ENCODE peak calls at places on chromosomes 11 and 22, in five cellular contexts. J, K, S, G and A are unnamed samples. For H3K4me1, the result is how much of the 10 kb centered on the place peaks cover.

GRCh38 chr11:58024601-58025091 is 965 bp downstream of the OR9Q1 start:
- DNase-seq in J (no peak), K (no peak), S (peak), G (peak), A (no peak)

GRCh38 chr11:40302669-40303068 is 1156.8 kb downstream of the LRRC4C start:
- DNase-seq in J (no peak), K (no peak), S (no peak), G (no peak), A (peak)

GRCh38 chr11:22343411-22344032 is 5.3 kb downstream of the SLC17A6 start:
- DNase-seq in J (no peak), K (no peak), S (no peak), G (peak), A (no peak)

GRCh38 chr11:73325036-73325981 is 17.2 kb downstream of the ARHGEF17 start:
- DNase-seq in J (no peak), K (no peak), S (no peak), G (peak), A (peak)

GRCh38 chr11:3169235-3169951 is 4.3 kb upstream of the OSBPL5 start:
- DNase-seq in J (peak), K (peak), S (no peak), G (peak), A (peak)

GRCh38 chr22:41092847-41093371 is 517 bp downstream of the EP300 start:
- DNase-seq in J (no peak), K (peak), S (peak), G (no peak), A (peak)

GRCh38 chr22:42414565-42415298 is 17.5 kb downstream of the NFAM1 start:
- DNase-seq in J (no peak), K (no peak), S (no peak), G (no peak), A (no peak)

GRCh38 chr11:125591659-125592304 is 870 bp upstream of the STT3A start:
- DNase-seq in J (no peak), K (peak), S (peak), G (peak), A (peak)

GRCh38 chr11:75352417-75353206 is 1.2 kb upstream of the ARRB1 start:
- DNase-seq in J (no peak), K (no peak), S (no peak), G (peak), A (no peak)

GRCh38 chr11:15826826-15827225 is 529.5 kb downstream of the SOX6 start:
- DNase-seq in J (peak), K (peak), S (peak), G (no peak), A (peak)

GRCh38 chr11:125451400-125452124 is 44.5 kb downstream of the FEZ1 start:
- DNase-seq in J (no peak), K (no peak), S (peak), G (peak), A (peak)

GRCh38 chr11:18705651-18706281 is 7.2 kb downstream of the TMEM86A start:
- DNase-seq in J (no peak), K (no peak), S (peak), G (peak), A (no peak)

GRCh38 chr11:123374622-123374968 is 55.5 kb upstream of the GRAMD1B start:
- DNase-seq in J (no peak), K (no peak), S (no peak), G (no peak), A (no peak)

GRCh38 chr11:94664336-94664735 is 97.2 kb downstream of the PIWIL4 start:
- DNase-seq in J (peak), K (no peak), S (no peak), G (no peak), A (peak)

GRCh38 chr22:43925433-43926348 is 2.1 kb downstream of the PNPLA3 start:
- DNase-seq in J (no peak), K (no peak), S (no peak), G (no peak), A (peak)

GRCh38 chr11:62505112-62505783 is 41.4 kb downstream of the AHNAK start:
- DNase-seq in J (no peak), K (no peak), S (peak), G (no peak), A (no peak)

GRCh38 chr11:27720277-27720830 is 20.1 kb upstream of the BDNF start:
- DNase-seq in J (no peak), K (no peak), S (peak), G (no peak), A (peak)

GRCh38 chr11:19013181-19013857 is 47.2 kb downstream of the MRGPRX2 start:
- DNase-seq in J (no peak), K (peak), S (no peak), G (no peak), A (no peak)

GRCh38 chr22:21942407-21942895 is 10.2 kb downstream of the PPM1F start:
- DNase-seq in J (peak), K (no peak), S (peak), G (peak), A (peak)

GRCh38 chr11:68021167-68021787 is 9.2 kb upstream of the NDUFS8 start:
- DNase-seq in J (no peak), K (no peak), S (peak), G (peak), A (no peak)

GRCh38 chr11:66727282-66727882 is 1.6 kb downstream of the SPTBN2 start:
- DNase-seq in J (no peak), K (no peak), S (no peak), G (peak), A (peak)

GRCh38 chr11:80146231-80146630 is 705.4 kb upstream of the TENM4 start:
- DNase-seq in J (no peak), K (no peak), S (no peak), G (no peak), A (no peak)

GRCh38 chr11:96324912-96325311 is 18.1 kb downstream of the MAML2 start:
- DNase-seq in J (peak), K (no peak), S (no peak), G (no peak), A (peak)

GRCh38 chr11:58912124-58912523 is 27.2 kb upstream of the GLYATL1 start:
- DNase-seq in J (no peak), K (no peak), S (no peak), G (no peak), A (no peak)

GRCh38 chr22:35629406-35630234 is 12.5 kb upstream of the MB start:
- DNase-seq in J (peak), K (peak), S (peak), G (peak), A (peak)

GRCh38 chr11:39724404-39724803 is 1735.0 kb downstream of the LRRC4C start:
- DNase-seq in J (no peak), K (no peak), S (no peak), G (no peak), A (no peak)

GRCh38 chr22:44438056-44438455 is 60.0 kb downstream of the RTL6 start:
- DNase-seq in J (no peak), K (no peak), S (no peak), G (peak), A (no peak)

GRCh38 chr22:42170946-42171345 is 40.3 kb upstream of the CYP2D6 start:
- DNase-seq in J (no peak), K (no peak), S (no peak), G (no peak), A (no peak)

GRCh38 chr11:17767301-17767885 is 32.8 kb downstream of the KCNC1 start:
- DNase-seq in J (no peak), K (peak), S (no peak), G (peak), A (no peak)

GRCh38 chr11:19410032-19410431 is 169.3 kb upstream of the E2F8 start:
- DNase-seq in J (no peak), K (no peak), S (no peak), G (no peak), A (no peak)

GRCh38 chr11:65290448-65291165 is 24.1 kb upstream of the CDC42EP2 start:
- DNase-seq in J (no peak), K (no peak), S (peak), G (peak), A (peak)

GRCh38 chr11:69630009-69630870 is 10.7 kb upstream of the CCND1 start:
- DNase-seq in J (no peak), K (no peak), S (no peak), G (no peak), A (no peak)

GRCh38 chr11:47143322-47143721 is 33.4 kb downstream of the ARFGAP2 start:
- DNase-seq in J (no peak), K (no peak), S (no peak), G (no peak), A (peak)

GRCh38 chr11:113778111-113778910 is 1.3 kb upstream of the CLDN25 start:
- DNase-seq in J (no peak), K (no peak), S (no peak), G (peak), A (peak)

GRCh38 chr11:112300094-112300786 is 39.6 kb upstream of the PLET1 start:
- DNase-seq in J (no peak), K (no peak), S (no peak), G (no peak), A (no peak)

GRCh38 chr11:11416502-11416901 is 63.5 kb upstream of the CSNK2A3 start:
- DNase-seq in J (no peak), K (peak), S (no peak), G (no peak), A (peak)

GRCh38 chr11:203056-203944 is 3.9 kb downstream of the BET1L start:
- DNase-seq in J (no peak), K (peak), S (peak), G (peak), A (no peak)

GRCh38 chr11:204587-205109 is 2.6 kb downstream of the BET1L start:
- DNase-seq in J (no peak), K (peak), S (peak), G (peak), A (no peak)

GRCh38 chr11:202490-202889 is 4.7 kb downstream of the BET1L start:
- DNase-seq in J (no peak), K (peak), S (no peak), G (peak), A (no peak)

GRCh38 chr11:205221-206001 is 1.8 kb downstream of the BET1L start:
- DNase-seq in J (no peak), K (peak), S (peak), G (peak), A (no peak)

DNA sequence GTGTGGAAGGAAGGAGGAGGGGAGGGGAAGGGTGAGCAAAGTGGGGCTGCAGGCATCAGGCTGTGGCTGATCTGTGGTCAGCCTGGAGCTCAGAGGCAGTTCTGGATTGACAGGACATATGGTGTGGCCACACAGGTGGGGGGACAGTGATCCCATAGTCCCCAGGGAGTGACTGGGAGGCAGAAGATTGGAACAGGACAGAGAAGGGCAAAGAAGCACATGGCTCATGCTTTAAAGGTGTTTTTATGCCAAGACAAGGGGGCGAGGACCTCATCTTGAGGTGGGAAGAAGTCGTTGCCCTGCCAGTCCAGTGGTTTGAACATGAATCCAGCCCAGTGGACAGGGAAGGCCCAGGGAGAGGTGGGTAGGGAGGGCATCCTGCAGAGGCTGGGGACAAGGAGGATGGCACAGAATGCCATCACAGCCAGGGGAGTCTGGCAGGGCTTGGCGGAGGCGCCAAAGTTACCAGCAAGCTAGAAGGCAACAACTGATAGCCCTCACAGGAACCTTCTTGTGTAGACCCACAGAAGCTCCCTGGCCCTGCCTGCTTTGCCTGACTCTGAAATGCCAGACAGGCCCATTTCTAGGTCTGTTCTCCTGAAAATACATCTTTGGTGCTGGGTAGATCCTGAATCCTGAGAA is 3.1 kb downstream of the BET1L start:
- DNase-seq in J (no peak), K (peak), S (peak), G (peak), A (no peak)
- H3K9ac ChIP-seq in J (no peak), K (no peak), S (no peak), G (no peak), A (peak)

GRCh38 chr11:61150656-61151544 is 10.3 kb downstream of the VPS37C start:
- DNase-seq in J (no peak), K (no peak), S (no peak), G (no peak), A (no peak)

GRCh38 chr11:61148016-61148640 is 13.1 kb downstream of the VPS37C start:
- DNase-seq in J (no peak), K (no peak), S (no peak), G (no peak), A (no peak)

GRCh38 chr11:61147271-61147670 is 14.0 kb downstream of the VPS37C start:
- DNase-seq in J (no peak), K (no peak), S (no peak), G (no peak), A (no peak)

GRCh38 chr11:61151545-61152252 is 9.5 kb downstream of the VPS37C start:
- DNase-seq in J (no peak), K (no peak), S (no peak), G (no peak), A (no peak)

GRCh38 chr11:61149624-61150615 is 11.3 kb downstream of the VPS37C start:
- DNase-seq in J (no peak), K (no peak), S (no peak), G (peak), A (no peak)
- H3K4me1 ChIP-seq in J (under half), K (under half), S (under half), G (under half), A (under half)

DNA sequence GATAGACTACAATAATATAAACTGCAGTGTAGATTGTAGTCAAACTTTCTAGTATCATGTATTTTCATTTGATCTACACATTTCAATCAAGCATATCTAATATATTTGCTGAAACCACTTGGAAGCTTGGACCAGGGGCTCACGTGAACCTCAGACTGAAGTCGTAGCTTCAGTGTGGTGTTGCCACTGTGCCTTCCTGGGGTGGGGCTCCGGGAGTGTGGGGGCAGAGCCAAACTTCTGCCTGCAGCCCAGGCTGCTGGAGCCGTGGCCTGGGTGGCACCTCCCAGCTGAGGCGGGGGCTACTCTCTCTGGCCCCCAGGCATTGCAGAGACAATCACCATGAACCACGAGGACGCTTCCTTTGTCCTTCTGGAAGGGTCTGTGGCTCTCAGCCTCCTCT is 36.3 kb upstream of the IGSF9B start:
- DNase-seq in J (no peak), K (no peak), S (no peak), G (no peak), A (no peak)
- H3K9ac ChIP-seq in J (no peak), K (no peak), S (no peak), G (no peak), A (no peak)

GRCh38 chr11:33869511-33870422 is 22.1 kb downstream of the LMO2 start:
- DNase-seq in J (no peak), K (no peak), S (peak), G (peak), A (peak)
- H3K4me1 ChIP-seq in J (under half), K (under half), S (under half), G (under half), A (under half)

GRCh38 chr22:46391486-46392136 is 56.1 kb downstream of the TRMU start:
- DNase-seq in J (no peak), K (no peak), S (no peak), G (peak), A (no peak)

GRCh38 chr22:46389081-46389480 is 53.6 kb downstream of the TRMU start:
- DNase-seq in J (no peak), K (no peak), S (no peak), G (peak), A (no peak)

GRCh38 chr22:46392137-46392844 is 56.8 kb downstream of the TRMU start:
- DNase-seq in J (no peak), K (no peak), S (no peak), G (peak), A (no peak)

GRCh38 chr22:46390105-46390651 is 54.7 kb downstream of the TRMU start:
- DNase-seq in J (no peak), K (no peak), S (no peak), G (peak), A (no peak)

GRCh38 chr22:46390652-46391301 is 55.3 kb downstream of the TRMU start:
- DNase-seq in J (no peak), K (no peak), S (no peak), G (peak), A (peak)
- H3K9ac ChIP-seq in J (no peak), K (no peak), S (peak), G (no peak), A (peak)

GRCh38 chr11:116910378-116910777 is 73.0 kb upstream of the APOA1 start:
- DNase-seq in J (no peak), K (no peak), S (no peak), G (no peak), A (peak)
- H3K4me1 ChIP-seq in J (under half), K (under half), S (under half), G (under half), A (under half)

DNA sequence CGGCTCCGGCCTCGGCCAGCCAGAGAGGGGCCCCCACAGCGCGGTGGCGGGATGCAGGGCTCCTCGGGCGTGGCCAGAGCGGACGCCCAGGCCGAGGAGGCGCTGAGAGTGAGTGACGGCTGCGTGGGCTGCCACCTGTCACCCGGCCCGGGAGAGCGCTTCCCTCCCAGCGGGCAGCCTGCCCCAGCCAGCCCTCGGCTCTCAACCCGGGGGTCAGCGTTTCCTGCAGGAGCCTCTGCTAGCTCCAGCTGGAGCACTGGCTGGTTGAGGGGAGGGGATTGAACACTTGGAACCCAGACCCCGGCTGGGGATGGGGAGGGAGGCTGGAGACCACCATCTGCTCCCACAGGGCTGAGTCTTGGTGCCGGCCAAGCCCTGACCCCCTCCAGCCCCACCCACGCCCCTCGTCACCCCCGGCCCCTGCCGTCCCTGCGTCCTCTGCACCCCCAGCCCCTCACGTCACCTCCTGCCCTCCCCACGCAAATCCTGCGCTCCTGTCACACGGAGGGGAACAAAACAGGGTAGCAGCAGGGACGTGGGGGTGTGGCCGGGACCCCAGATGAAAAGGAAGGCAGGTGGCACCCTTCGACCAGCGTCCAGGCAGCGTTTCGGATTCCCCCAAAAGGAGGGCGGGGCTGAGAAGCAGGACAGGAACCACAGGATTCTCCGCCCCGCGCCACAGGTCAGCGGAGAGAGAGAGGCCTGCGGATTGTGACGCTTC is 156.9 kb downstream of the BRD1 start:
- DNase-seq in J (no peak), K (no peak), S (no peak), G (peak), A (no peak)
- H3K9ac ChIP-seq in J (no peak), K (no peak), S (no peak), G (no peak), A (no peak)

GRCh38 chr22:26648761-26649363 is 8.5 kb upstream of the MIAT start:
- DNase-seq in J (no peak), K (no peak), S (no peak), G (no peak), A (no peak)

GRCh38 chr22:26642465-26643367 is 14.7 kb upstream of the MIAT start:
- DNase-seq in J (no peak), K (peak), S (no peak), G (no peak), A (no peak)

GRCh38 chr22:26648011-26648497 is 9.3 kb upstream of the MIAT start:
- DNase-seq in J (no peak), K (peak), S (no peak), G (no peak), A (no peak)

GRCh38 chr22:26643368-26644100 is 13.9 kb upstream of the MIAT start:
- DNase-seq in J (no peak), K (no peak), S (no peak), G (no peak), A (no peak)

DNA sequence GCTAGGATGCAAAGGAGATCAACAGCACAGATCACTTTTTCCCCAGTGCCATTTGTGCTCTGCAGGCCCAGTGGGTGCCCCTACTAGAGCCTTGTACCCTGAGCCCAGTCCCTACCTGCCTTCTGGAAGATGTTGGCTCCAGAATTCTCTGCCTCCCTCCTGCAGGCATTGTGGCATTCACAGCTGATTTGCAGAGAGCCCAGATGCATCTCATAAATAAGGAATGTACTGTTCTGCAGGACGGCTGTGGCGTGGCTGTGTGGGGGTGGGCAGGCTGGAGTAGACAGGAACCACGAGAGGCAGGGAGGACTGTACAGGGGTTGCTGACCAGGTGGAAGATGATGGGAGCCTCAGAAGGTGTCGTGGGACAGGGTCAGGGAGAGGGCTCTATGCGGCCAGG is 11.2 kb upstream of the MIAT start:
- DNase-seq in J (no peak), K (no peak), S (no peak), G (no peak), A (peak)
- H3K4me1 ChIP-seq in J (under half), K (half or more), S (under half), G (under half), A (under half)